ENCODE peak calls at places on chromosome 11, in ten cellular contexts. Y is fibroblast of lung, C is MM.1S, G is K562, Z is HCT116, R is OCI-LY7, E is PC-9, D is mammary epithelial cell, T is hepatocyte, W is astrocyte. O is an unnamed sample.

GRCh38 chr11:27158763-27159679 is 118.4 kb downstream of the BBOX1 start:
- DNase-seq in R (peak; percentile 71), E (peak; percentile 56), G (peak; percentile 65), T (peak; percentile 85), C (peak; percentile 65), W (peak; percentile 67), Z (peak; percentile 58), D (peak; percentile 64), Y (peak; percentile 87), O (peak; percentile 74)

GRCh38 chr11:68373810-68374501 is 61.6 kb downstream of the LRP5 start:
- DNase-seq in W (no peak), G (no peak), T (peak; percentile 62), C (no peak), Y (peak; percentile 64), E (no peak), Z (no peak), D (no peak), R (no peak), O (no peak)

GRCh38 chr11:4677948-4678347 is 19.7 kb downstream of the OR51E2 start:
- DNase-seq in W (no peak), Z (no peak), D (no peak), T (no peak), E (no peak), Y (no peak), R (no peak), C (no peak), G (no peak), O (no peak)

GRCh38 chr11:102384419-102385052 is 37.5 kb downstream of the BIRC2 start:
- DNase-seq in D (no peak), Z (no peak), G (peak; percentile 53), E (no peak), W (no peak), Y (no peak), T (no peak), C (no peak), R (no peak), O (no peak)

GRCh38 chr11:64428685-64429084 is 69.7 kb downstream of the RPS6KA4 start:
- DNase-seq in R (no peak), G (no peak), Y (no peak), T (no peak), C (no peak), W (no peak), Z (no peak), E (no peak), D (no peak), O (no peak)

GRCh38 chr11:94473177-94473799 is 20.4 kb downstream of the MRE11 start:
- DNase-seq in G (no peak), W (peak; percentile 87), Y (no peak), E (no peak), R (no peak), Z (no peak), D (no peak), T (no peak), C (peak; percentile 82), O (peak; percentile 73)

GRCh38 chr11:115503083-115503885 is 931 bp downstream of the CADM1 start:
- DNase-seq in C (peak; percentile 79), G (no peak), E (no peak), W (peak; percentile 54), T (peak; percentile 84), D (peak; percentile 64), Y (peak; percentile 63), R (peak; percentile 88), Z (no peak), O (no peak)

GRCh38 chr11:35682230-35683195 is 19.9 kb downstream of the TRIM44 start:
- DNase-seq in Z (no peak), Y (peak; percentile 19), E (no peak), R (no peak), T (peak; percentile 47), D (no peak), W (peak; percentile 11), C (no peak), G (no peak), O (no peak)

GRCh38 chr11:128530119-128531091 is 57.0 kb downstream of the ETS1 start:
- DNase-seq in Z (no peak), W (peak; percentile 93), T (no peak), E (no peak), Y (peak; percentile 99), D (peak; percentile 82), C (no peak), G (no peak), R (no peak), O (no peak)

GRCh38 chr11:4826425-4826824 is 5.3 kb downstream of the OR51F2 start:
- DNase-seq in R (no peak), G (no peak), D (no peak), W (no peak), T (peak; percentile 19), Y (no peak), E (no peak), C (no peak), Z (no peak), O (no peak)

GRCh38 chr11:76410771-76411423 is 29.8 kb downstream of the GVQW3 start:
- DNase-seq in Y (no peak), E (no peak), G (no peak), W (no peak), D (no peak), T (no peak), C (no peak), R (no peak), Z (no peak), O (no peak)

GRCh38 chr11:13294178-13294577 is 16.6 kb downstream of the BMAL1 start:
- DNase-seq in G (no peak), W (no peak), C (no peak), T (no peak), Y (no peak), Z (no peak), R (no peak), E (no peak), D (no peak), O (no peak)

GRCh38 chr11:76288166-76288978 is 82.1 kb upstream of the WNT11 start:
- DNase-seq in G (no peak), D (no peak), E (no peak), Z (no peak), W (no peak), R (peak; percentile 5), T (no peak), Y (no peak), C (peak; percentile 19), O (no peak)

GRCh38 chr11:2482199-2482598 is 37.4 kb downstream of the KCNQ1 start:
- DNase-seq in Z (no peak), W (no peak), C (no peak), T (no peak), E (no peak), R (no peak), D (no peak), G (no peak), Y (no peak), O (no peak)

DNA sequence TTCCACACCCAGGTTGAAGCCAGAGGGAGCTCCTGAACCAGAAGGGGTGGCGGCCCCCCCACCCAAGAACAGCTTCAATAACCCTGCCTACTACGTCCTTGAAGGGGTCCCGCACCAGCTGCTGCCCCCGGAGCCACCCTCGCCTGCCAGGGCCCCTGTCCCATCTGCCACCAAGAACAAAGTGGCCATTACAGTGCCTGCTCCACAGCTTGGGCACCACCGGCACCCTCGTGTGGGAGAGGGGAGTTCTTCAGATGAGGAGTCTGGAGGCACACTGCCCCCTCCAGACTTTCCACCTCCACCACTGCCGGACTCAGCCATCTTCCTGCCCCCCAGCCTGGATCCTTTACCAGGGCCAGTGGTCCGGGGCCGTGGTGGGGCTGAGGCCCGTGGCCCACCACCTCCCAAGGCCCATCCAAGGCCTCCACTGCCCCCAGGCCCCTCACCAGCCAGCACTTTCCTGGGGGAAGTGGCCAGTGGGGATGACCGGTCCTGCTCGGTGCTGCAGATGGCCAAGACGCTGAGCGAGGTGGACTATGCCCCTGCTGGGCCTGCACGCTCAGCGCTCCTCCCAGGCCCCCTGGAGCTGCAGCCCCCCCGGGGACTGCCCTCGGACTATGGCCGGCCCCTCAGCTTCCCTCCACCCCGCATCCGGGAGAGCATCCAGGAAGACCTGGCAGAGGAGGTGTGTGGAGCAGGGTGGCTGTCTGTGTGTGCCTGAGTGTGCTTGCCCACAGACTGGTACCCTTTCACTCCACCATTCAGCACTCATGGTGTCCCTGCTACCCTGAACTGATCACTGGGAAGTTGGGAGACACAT is 6.7 kb downstream of the PHOX2A start:
- DNase-seq in D (no peak), C (no peak), Y (no peak), Z (no peak), W (no peak), R (no peak), E (no peak), G (no peak), T (peak; percentile 23), O (no peak)
- H4K20me1 ChIP-seq in D (no peaks in the 10 kb centered on the region), C (no peaks in the 10 kb centered on the region), Y (peaks cover 2% of the 10 kb centered on the region), Z (no peaks in the 10 kb centered on the region), W (peaks cover 74% of the 10 kb centered on the region), R (no peaks in the 10 kb centered on the region), E (peaks cover 17% of the 10 kb centered on the region), G (no peaks in the 10 kb centered on the region), T (peaks cover 13% of the 10 kb centered on the region), O (peaks cover 8% of the 10 kb centered on the region)

DNA sequence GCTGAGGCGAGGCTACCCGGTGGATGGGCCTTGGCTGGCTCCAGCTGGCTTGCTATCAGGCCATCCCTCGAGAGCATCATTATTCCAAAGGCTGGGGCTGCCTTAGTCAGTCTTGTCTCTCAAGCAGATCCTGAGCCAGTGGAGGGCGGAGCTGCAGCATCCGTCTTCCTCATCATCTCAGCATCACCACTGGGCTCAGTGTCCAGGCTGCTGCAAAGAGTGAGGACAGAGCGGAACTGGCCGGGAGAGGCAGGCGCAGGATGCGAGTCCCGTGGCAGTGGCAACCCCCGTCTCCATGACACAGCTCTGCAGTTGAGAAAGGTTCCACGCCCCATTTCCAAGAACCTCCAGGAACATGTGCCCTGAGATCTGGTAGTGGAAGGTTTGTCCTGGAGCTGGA is 4.4 kb downstream of the TP53I11 start:
- DNase-seq in R (no peak), T (no peak), W (no peak), Y (no peak), E (no peak), D (no peak), G (no peak), Z (no peak), C (no peak), O (no peak)
- H4K20me1 ChIP-seq in R (no peaks in the 10 kb centered on the region), T (no peaks in the 10 kb centered on the region), W (peaks cover 81% of the 10 kb centered on the region), Y (peaks cover 2% of the 10 kb centered on the region), E (no peaks in the 10 kb centered on the region), D (no peaks in the 10 kb centered on the region), G (peaks cover 23% of the 10 kb centered on the region), Z (no peaks in the 10 kb centered on the region), C (no peaks in the 10 kb centered on the region), O (no peaks in the 10 kb centered on the region)

DNA sequence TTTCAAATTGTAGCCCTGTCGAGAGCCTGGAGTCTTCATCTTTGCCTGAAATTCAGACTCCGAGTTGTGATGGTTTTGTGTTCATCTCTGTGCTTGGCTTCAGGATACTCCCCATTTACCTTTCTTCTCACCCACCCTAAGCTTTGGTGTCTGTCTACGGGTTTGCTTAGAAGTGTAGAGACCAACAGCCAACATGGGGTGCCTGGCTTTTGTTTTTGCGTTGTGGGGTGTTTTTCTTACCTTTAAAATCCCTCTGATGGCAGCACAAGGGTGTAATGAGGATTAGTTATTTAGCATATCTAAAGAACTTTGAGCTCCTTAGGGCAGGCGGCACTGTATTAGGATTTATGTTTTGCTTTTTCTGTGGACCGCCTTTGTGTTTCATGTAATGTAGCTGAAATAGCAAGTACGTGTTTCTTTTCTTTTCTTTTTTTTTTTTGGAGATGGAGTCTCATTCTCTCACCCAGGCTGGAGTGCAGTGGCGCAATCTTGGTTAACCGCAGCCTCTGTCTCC is 8.8 kb downstream of the AP2A2 start:
- DNase-seq in E (no peak), Y (no peak), Z (no peak), C (no peak), T (no peak), R (no peak), W (no peak), G (no peak), D (no peak), O (no peak)
- H4K20me1 ChIP-seq in E (peaks cover 5% of the 10 kb centered on the region), Y (no peaks in the 10 kb centered on the region), Z (no peaks in the 10 kb centered on the region), C (peaks cover 35% of the 10 kb centered on the region), T (peaks cover 63% of the 10 kb centered on the region), R (no peaks in the 10 kb centered on the region), W (peaks cover 86% of the 10 kb centered on the region), G (peaks cover 2% of the 10 kb centered on the region), D (no peaks in the 10 kb centered on the region), O (no peaks in the 10 kb centered on the region)

GRCh38 chr11:33830903-33831648 is 56.8 kb upstream of the FBXO3 start:
- DNase-seq in R (no peak), Y (no peak), D (peak; percentile 75), T (no peak), G (no peak), Z (no peak), E (peak; percentile 74), W (no peak), C (no peak), O (no peak)
- H4K20me1 ChIP-seq in R (no peaks in the 10 kb centered on the region), Y (no peaks in the 10 kb centered on the region), D (no peaks in the 10 kb centered on the region), T (no peaks in the 10 kb centered on the region), G (no peaks in the 10 kb centered on the region), Z (no peaks in the 10 kb centered on the region), E (no peaks in the 10 kb centered on the region), W (no peaks in the 10 kb centered on the region), C (no peaks in the 10 kb centered on the region), O (no peaks in the 10 kb centered on the region)